ENCODE peak calls at places on chromosomes 6 and 20, in four cellular contexts. S is COLO829; I is Ammon's horn; U is stimulated activated CD8-positive, alpha-beta memory T cell treated with anti-CD3 and anti-CD28 coated beads, Interleukin-15, amount 100 ng/mL, for 24 hours. M is an unnamed sample.

GRCh38 chr6:122187186-122187585 is 212.3 kb upstream of the HSF2 start:
- DNase-seq in S (no peak), I (no peak), U (no peak), M (no peak)

GRCh38 chr6:31007694-31008093 is 2.6 kb upstream of the MUC22 start:
- DNase-seq in S (peak; percentile 42), I (no peak), U (no peak), M (no peak)

GRCh38 chr20:31746068-31746878 is 7.2 kb downstream of the TPX2 start:
- DNase-seq in S (no peak), I (no peak), U (no peak), M (no peak)

GRCh38 chr6:146700078-146700686 is 101.4 kb downstream of the ADGB start:
- DNase-seq in S (peak; percentile 42), I (peak; percentile 88), U (no peak), M (no peak)

GRCh38 chr6:6256881-6257280 is 63.6 kb downstream of the F13A1 start:
- DNase-seq in S (no peak), I (no peak), U (no peak), M (no peak)

GRCh38 chr6:55758156-55758942 is 117.0 kb downstream of the BMP5 start:
- DNase-seq in S (peak; percentile 18), I (no peak), U (no peak), M (no peak)

GRCh38 chr6:22028403-22028802 is 268.4 kb downstream of the PRL start:
- DNase-seq in S (no peak), I (no peak), U (no peak), M (no peak)

GRCh38 chr20:21508230-21509078 is 5.4 kb downstream of the NKX2-2 start:
- DNase-seq in S (no peak), I (peak; percentile 94), U (no peak), M (no peak)

GRCh38 chr6:89432875-89433636 is at the start of gene ANKRD6:
- DNase-seq in S (peak; percentile 40), I (peak; percentile 65), U (peak; percentile 77), M (peak; percentile 69)

GRCh38 chr6:15443119-15443518 is 197.2 kb downstream of the JARID2 start:
- DNase-seq in S (no peak), I (no peak), U (no peak), M (no peak)

GRCh38 chr20:48970681-48971370 is 49.3 kb downstream of the ARFGEF2 start:
- DNase-seq in S (no peak), I (no peak), U (no peak), M (no peak)

GRCh38 chr6:41638002-41638800 is at the start of gene MDFI:
- DNase-seq in S (no peak), I (no peak), U (no peak), M (no peak)

GRCh38 chr6:9140181-9140580 is 704.8 kb upstream of the SLC35B3 start:
- DNase-seq in S (no peak), I (peak; percentile 15), U (no peak), M (no peak)

GRCh38 chr6:155080876-155081845 is 86.0 kb downstream of the TIAM2 start:
- DNase-seq in S (no peak), I (no peak), U (no peak), M (no peak)

GRCh38 chr20:1001981-1002681 is at the start of gene RSPO4:
- DNase-seq in S (no peak), I (no peak), U (no peak), M (no peak)

GRCh38 chr20:35700625-35701148 is 1.5 kb downstream of the ROMO1 start:
- DNase-seq in S (peak; percentile 55), I (no peak), U (no peak), M (no peak)

GRCh38 chr20:11473971-11474370 is 443.7 kb upstream of the BTBD3 start:
- DNase-seq in S (peak; percentile 88), I (no peak), U (no peak), M (no peak)

GRCh38 chr6:123616942-123617341 is 19.8 kb downstream of the TRDN start:
- DNase-seq in S (no peak), I (no peak), U (no peak), M (no peak)

GRCh38 chr6:16201706-16202105 is 36.7 kb upstream of the GMPR start:
- DNase-seq in S (no peak), I (no peak), U (no peak), M (no peak)

GRCh38 chr6:10418862-10419748 is 4.2 kb upstream of the TFAP2A start:
- DNase-seq in S (no peak), I (no peak), U (no peak), M (no peak)

GRCh38 chr6:17494919-17495318 is 101.5 kb downstream of the CAP2 start:
- DNase-seq in S (no peak), I (no peak), U (no peak), M (no peak)

GRCh38 chr6:133240511-133241087 is 558 bp upstream of the EYA4 start:
- DNase-seq in S (no peak), I (no peak), U (no peak), M (no peak)